ENCODE peak calls at places on chromosomes 16 and 17, in six cellular contexts. Q is pancreas; H is kidney epithelial cell; B is cardiac muscle cell; W is activated CD8-positive, alpha-beta T cell treated with anti-CD3 and anti-CD28 coated beads for 36 hours; Y is thyroid gland. U is an unnamed sample.

GRCh38 chr17:21674242-21674731 is 18.0 kb upstream of the KCNJ18 start:
- DNase-seq in B (no peak), Y (no peak), H (no peak), Q (no peak), W (no peak), U (no peak)

GRCh38 chr17:4956493-4957061 is 5.7 kb downstream of the ENO3 start:
- DNase-seq in Q (peak; percentile 27), H (no peak), W (peak; percentile 71), B (peak; percentile 41), Y (peak; percentile 14), U (no peak)

GRCh38 chr17:82917656-82918345 is 78.0 kb upstream of the ZNF750 start:
- DNase-seq in H (no peak), Y (peak; percentile 46), Q (no peak), B (peak; percentile 30), W (peak; percentile 63), U (no peak)

GRCh38 chr17:82236142-82236971 is 7.5 kb downstream of the SLC16A3 start:
- DNase-seq in Y (peak; percentile 93), B (peak; percentile 86), H (no peak), Q (peak; percentile 63), W (peak; percentile 74), U (no peak)

GRCh38 chr16:55615071-55615470 is 40.7 kb upstream of the SLC6A2 start:
- DNase-seq in H (no peak), Q (no peak), B (no peak), Y (no peak), W (no peak), U (no peak)

GRCh38 chr16:30605148-30605547 is 5.0 kb downstream of the ZNF689 start:
- DNase-seq in H (no peak), B (no peak), Q (no peak), W (no peak), Y (no peak), U (no peak)

GRCh38 chr17:48202945-48203344 is 95.4 kb downstream of the SNX11 start:
- DNase-seq in Y (no peak), B (no peak), W (no peak), Q (no peak), H (no peak), U (no peak)

GRCh38 chr17:50719924-50720805 is 762 bp downstream of the LUC7L3 start:
- DNase-seq in Y (no peak), H (no peak), Q (no peak), B (no peak), W (no peak), U (no peak)

GRCh38 chr16:79372504-79373184 is 227.9 kb downstream of the MAF start:
- DNase-seq in W (peak; percentile 58), Y (no peak), Q (no peak), H (peak; percentile 35), B (no peak), U (no peak)

GRCh38 chr17:18224428-18225120 is 861 bp upstream of the LLGL1 start:
- DNase-seq in Q (no peak), Y (no peak), H (no peak), W (no peak), B (peak; percentile 39), U (no peak)

GRCh38 chr17:48998557-48999440 is 1.6 kb downstream of the IGF2BP1 start:
- DNase-seq in W (no peak), H (no peak), Y (no peak), Q (no peak), B (peak; percentile 48), U (no peak)

GRCh38 chr16:13895516-13895915 is 24.4 kb upstream of the ERCC4 start:
- DNase-seq in H (no peak), W (no peak), Y (no peak), Q (no peak), B (no peak), U (no peak)

GRCh38 chr16:13892301-13892700 is 27.7 kb upstream of the ERCC4 start:
- DNase-seq in Y (no peak), W (no peak), Q (no peak), B (no peak), H (no peak), U (no peak)

GRCh38 chr16:13898233-13898632 is 21.7 kb upstream of the ERCC4 start:
- DNase-seq in Q (no peak), H (no peak), Y (no peak), B (no peak), W (no peak), U (no peak)

GRCh38 chr16:13897806-13898205 is 22.1 kb upstream of the ERCC4 start:
- DNase-seq in W (no peak), H (no peak), B (no peak), Y (no peak), Q (no peak), U (no peak)

DNA sequence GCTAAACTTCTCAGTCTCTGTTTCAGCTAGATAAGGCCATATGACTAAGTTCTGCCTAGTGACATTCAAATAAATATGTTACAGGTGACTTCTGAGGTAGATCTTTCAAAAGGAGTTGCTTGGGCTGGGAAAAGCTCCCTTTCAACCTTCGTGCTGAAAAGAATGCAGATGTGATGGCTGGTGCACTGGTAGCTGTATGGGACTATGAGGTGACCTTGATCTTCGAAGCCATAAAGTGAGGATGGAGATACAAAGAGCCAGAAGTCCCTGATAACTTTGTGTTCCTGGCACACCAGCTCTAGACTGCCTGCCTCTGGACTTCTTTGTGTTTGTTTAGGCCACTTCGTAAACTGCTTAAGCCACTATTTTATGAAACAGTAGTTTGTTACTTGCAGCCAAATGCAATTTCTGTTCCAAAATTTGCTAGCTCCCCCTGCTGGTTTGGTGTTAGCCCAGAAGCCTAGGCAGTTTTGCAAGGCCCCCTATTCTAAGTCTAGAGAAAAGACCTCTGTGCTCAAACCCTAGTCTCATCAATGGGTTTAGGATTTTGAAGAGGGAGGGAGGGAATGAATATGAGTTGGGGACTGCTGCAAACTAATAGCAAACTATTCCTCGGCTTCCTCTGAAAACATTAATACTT is 23.3 kb upstream of the ERCC4 start:
- DNase-seq in Q (no peak), W (peak; percentile 12), H (no peak), B (no peak), Y (no peak), U (no peak)
- TF ChIP-seq CTCF in Q (no peak), W (no peak), H (peak; percentile 31), B (peak; percentile 42), Y (no peak), U (peak; percentile 8)

DNA sequence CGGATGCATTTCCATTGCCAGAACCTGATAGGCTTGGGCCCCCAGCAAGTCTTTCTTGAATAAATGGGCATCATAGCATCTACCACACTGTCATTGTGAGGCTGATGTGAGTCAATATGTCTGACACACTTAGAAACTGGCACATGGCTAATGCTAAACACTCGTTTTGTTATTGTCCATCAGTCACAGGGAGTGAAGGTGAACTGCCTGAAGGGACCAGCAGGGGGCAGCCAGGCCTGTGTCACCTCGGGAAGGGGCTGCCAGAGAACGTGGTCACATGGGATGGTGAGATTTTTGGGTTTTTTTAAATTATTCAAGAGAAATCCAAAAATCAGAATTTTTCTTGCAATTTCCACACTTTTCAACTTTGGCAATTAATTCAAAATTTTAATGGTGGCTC is 831 bp upstream of the RCVRN start:
- DNase-seq in Y (peak; percentile 3), B (peak; percentile 35), H (no peak), Q (no peak), W (peak; percentile 55), U (peak; percentile 76)
- TF ChIP-seq CTCF in Y (no peak), B (peak; percentile 71), H (peak; percentile 53), Q (no peak), W (peak; percentile 65), U (peak; percentile 55)

GRCh38 chr16:84088695-84089395 is 27.9 kb downstream of the MBTPS1 start:
- DNase-seq in B (no peak), H (no peak), Y (no peak), Q (no peak), W (peak; percentile 80), U (peak; percentile 77)
- TF ChIP-seq CTCF in B (no peak), H (no peak), Y (no peak), Q (no peak), W (peak; percentile 48), U (peak; percentile 43)

GRCh38 chr16:86733526-86734254 is 155.3 kb downstream of the FOXL1 start:
- DNase-seq in Y (no peak), Q (no peak), H (no peak), W (no peak), B (no peak), U (no peak)
- TF ChIP-seq CTCF in Y (no peak), Q (no peak), H (no peak), W (no peak), B (no peak), U (no peak)

GRCh38 chr16:77062878-77063566 is 128.0 kb upstream of the MON1B start:
- DNase-seq in Q (no peak), B (no peak), W (no peak), H (no peak), Y (no peak), U (no peak)
- TF ChIP-seq CTCF in Q (no peak), B (no peak), W (no peak), H (no peak), Y (no peak), U (no peak)

GRCh38 chr16:16099320-16099719 is 124.0 kb downstream of the ABCC6 start:
- DNase-seq in W (no peak), Y (peak; percentile 45), H (no peak), Q (no peak), B (no peak), U (no peak)

GRCh38 chr16:16093625-16094332 is 129.5 kb downstream of the ABCC6 start:
- DNase-seq in Y (peak; percentile 73), Q (peak; percentile 46), H (no peak), B (no peak), W (no peak), U (no peak)

GRCh38 chr16:16095646-16096045 is 127.6 kb downstream of the ABCC6 start:
- DNase-seq in W (no peak), H (no peak), Y (peak; percentile 21), B (no peak), Q (no peak), U (no peak)

GRCh38 chr16:16096858-16097213 is 126.5 kb downstream of the ABCC6 start:
- DNase-seq in Y (no peak), Q (no peak), H (no peak), B (no peak), W (no peak), U (no peak)

DNA sequence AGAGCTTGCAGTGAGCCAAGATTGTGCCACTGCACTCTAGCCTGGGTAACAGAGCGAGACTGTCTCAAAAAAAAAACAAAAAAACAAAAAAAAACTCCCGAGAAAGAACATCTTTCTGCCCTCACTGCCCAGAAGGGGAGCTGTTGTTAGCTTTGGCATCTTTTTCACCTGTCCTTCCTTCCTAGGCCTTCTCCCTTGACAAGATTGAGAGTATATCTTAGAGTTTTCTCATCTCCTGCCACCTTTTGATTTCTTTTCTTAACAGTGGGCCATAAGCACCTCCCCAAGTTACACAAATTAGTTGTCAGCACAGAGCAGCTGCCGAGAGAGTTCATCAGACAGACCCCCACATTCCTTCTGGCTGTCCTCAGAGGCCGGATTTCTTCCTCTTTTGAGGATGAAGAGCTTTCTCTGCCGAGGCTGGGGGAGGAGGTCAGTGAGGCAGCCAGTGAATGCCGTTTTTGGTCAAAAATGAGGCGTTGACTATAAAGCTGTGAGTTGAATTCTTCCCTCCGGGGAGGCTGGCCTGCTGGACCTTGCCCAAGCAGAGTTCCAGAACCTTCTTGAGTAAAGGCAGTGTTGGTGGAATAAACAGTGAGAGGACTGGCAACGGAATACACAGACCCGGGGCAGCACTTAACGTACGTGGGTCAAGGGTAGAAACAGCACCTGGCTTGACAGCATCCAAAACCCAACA is 127.0 kb downstream of the ABCC6 start:
- DNase-seq in Q (peak; percentile 29), B (no peak), W (no peak), Y (peak; percentile 85), H (no peak), U (no peak)
- TF ChIP-seq CTCF in Q (peak; percentile 12), B (peak; percentile 46), W (no peak), Y (peak; percentile 22), H (peak; percentile 33), U (no peak)